ENCODE peak calls at places on chromosome 13, in ten cellular contexts. N, Q, L, Z, S, V, G, P, W and C are unnamed samples.

GRCh38 chr13:107650081-107650701 is 565.1 kb downstream of the LIG4 start:
- DNase-seq in V (peak; percentile 85), Q (no peak), S (peak; percentile 29), P (peak; percentile 68), N (peak; percentile 22), G (peak; percentile 8), L (peak; percentile 43), W (no peak), Z (peak; percentile 15), C (no peak)

GRCh38 chr13:46543307-46543706 is 9.7 kb upstream of the LRCH1 start:
- DNase-seq in W (no peak), N (no peak), S (no peak), L (no peak), Z (no peak), P (no peak), G (no peak), V (no peak), Q (no peak), C (no peak)

GRCh38 chr13:86684402-86684801 is 885.2 kb upstream of the SLITRK6 start:
- DNase-seq in L (no peak), N (no peak), S (no peak), Z (no peak), V (no peak), Q (no peak), G (no peak), P (no peak), W (no peak), C (no peak)

GRCh38 chr13:35712907-35713685 is 236.6 kb upstream of the MAB21L1 start:
- DNase-seq in S (no peak), Q (no peak), G (no peak), V (no peak), W (no peak), P (peak; percentile 16), Z (no peak), N (no peak), L (no peak), C (no peak)

GRCh38 chr13:46855166-46855565 is 41.7 kb downstream of the HTR2A start:
- DNase-seq in G (no peak), N (no peak), P (no peak), V (no peak), Z (no peak), L (no peak), W (no peak), S (no peak), Q (no peak), C (no peak)

GRCh38 chr13:72953391-72953960 is 105.3 kb upstream of the KLF5 start:
- DNase-seq in L (no peak), S (no peak), Z (no peak), V (no peak), P (no peak), N (no peak), W (no peak), Q (no peak), G (peak; percentile 67), C (no peak)

GRCh38 chr13:104773775-104774174 is 1707.6 kb upstream of the SLC10A2 start:
- DNase-seq in G (no peak), Z (no peak), Q (no peak), V (peak; percentile 81), L (no peak), N (no peak), W (no peak), S (no peak), P (peak; percentile 70), C (no peak)

GRCh38 chr13:33931397-33931987 is 113.5 kb downstream of the RFC3 start:
- DNase-seq in L (no peak), W (no peak), Q (no peak), G (no peak), N (no peak), V (peak; percentile 73), P (peak; percentile 76), S (no peak), Z (no peak), C (no peak)

GRCh38 chr13:21849323-21849722 is 178.4 kb downstream of the FGF9 start:
- DNase-seq in N (peak; percentile 19), Z (no peak), G (no peak), W (no peak), P (peak; percentile 6), V (peak; percentile 45), S (no peak), Q (no peak), L (no peak), C (no peak)

GRCh38 chr13:26300140-26300539 is 46.2 kb downstream of the CDK8 start:
- DNase-seq in N (peak; percentile 25), G (no peak), Q (no peak), W (no peak), S (no peak), P (peak; percentile 64), L (no peak), Z (no peak), V (no peak), C (no peak)

GRCh38 chr13:39776439-39776838 is 121.0 kb downstream of the COG6 start:
- DNase-seq in L (no peak), G (no peak), N (no peak), Q (no peak), Z (no peak), S (no peak), W (no peak), P (peak; percentile 69), V (no peak), C (no peak)

GRCh38 chr13:39599842-39600241 is 3.2 kb downstream of the LHFPL6 start:
- DNase-seq in N (no peak), S (no peak), V (no peak), Q (no peak), P (peak; percentile 54), G (no peak), L (no peak), W (no peak), Z (no peak), C (no peak)

GRCh38 chr13:46721054-46721453 is 75.9 kb downstream of the ESD start:
- DNase-seq in N (no peak), Z (peak; percentile 64), V (peak; percentile 62), S (peak; percentile 37), G (peak; percentile 9), Q (no peak), W (peak; percentile 68), L (no peak), P (peak; percentile 68), C (peak; percentile 28)

GRCh38 chr13:83162493-83162892 is 719.8 kb downstream of the SLITRK1 start:
- DNase-seq in N (no peak), G (no peak), Q (no peak), W (no peak), V (peak; percentile 24), L (no peak), Z (no peak), S (no peak), P (peak; percentile 32), C (no peak)

GRCh38 chr13:77751513-77752456 is 54.3 kb downstream of the SLAIN1 start:
- DNase-seq in W (no peak), S (no peak), Q (no peak), Z (peak; percentile 17), P (peak; percentile 62), G (peak; percentile 12), N (peak; percentile 45), V (peak; percentile 62), L (no peak), C (no peak)

GRCh38 chr13:19860884-19861655 is 2.4 kb downstream of the ZMYM5 start:
- DNase-seq in Q (no peak), L (no peak), P (peak; percentile 65), Z (no peak), V (peak; percentile 41), S (no peak), G (no peak), N (peak; percentile 55), W (peak; percentile 67), C (no peak)

GRCh38 chr13:31172001-31172400 is 10.3 kb upstream of the HSPH1 start:
- DNase-seq in Z (no peak), W (no peak), S (no peak), L (no peak), G (no peak), V (no peak), Q (no peak), P (peak; percentile 84), N (no peak), C (no peak)

GRCh38 chr13:34513526-34513925 is 428.5 kb upstream of the NBEA start:
- DNase-seq in L (no peak), P (no peak), N (no peak), W (no peak), V (no peak), S (no peak), G (no peak), Z (no peak), Q (no peak), C (no peak)

GRCh38 chr13:112897603-112897955 is 71.4 kb upstream of the MCF2L start:
- DNase-seq in V (no peak), Z (no peak), G (no peak), Q (no peak), L (no peak), P (no peak), W (no peak), S (peak; percentile 13), N (no peak), C (no peak)
- H3K27me3 ChIP-seq in V (no peaks in the 10 kb centered on the region), Z (peaks cover 10% of the 10 kb centered on the region), G (no peaks in the 10 kb centered on the region), Q (no peaks in the 10 kb centered on the region), L (peaks cover 16% of the 10 kb centered on the region), P (no peaks in the 10 kb centered on the region), W (peaks cover 11% of the 10 kb centered on the region), S (peaks cover 11% of the 10 kb centered on the region), N (peaks cover 16% of the 10 kb centered on the region), C (no peaks in the 10 kb centered on the region)

GRCh38 chr13:95882121-95882520 is 171.1 kb downstream of the UGGT2 start:
- DNase-seq in S (no peak), N (no peak), G (peak; percentile 4), L (no peak), P (no peak), Z (no peak), W (no peak), Q (no peak), V (no peak), C (no peak)

GRCh38 chr13:95880346-95880745 is 172.9 kb downstream of the UGGT2 start:
- DNase-seq in S (no peak), V (no peak), Q (no peak), L (no peak), G (no peak), Z (no peak), P (peak; percentile 50), W (no peak), N (no peak), C (no peak)
- TF ChIP-seq CTCF in S (no peak), V (no peak), Q (no peak), L (no peak), G (no peak), Z (no peak), P (no peak), W (no peak), N (no peak), C (no peak)

DNA sequence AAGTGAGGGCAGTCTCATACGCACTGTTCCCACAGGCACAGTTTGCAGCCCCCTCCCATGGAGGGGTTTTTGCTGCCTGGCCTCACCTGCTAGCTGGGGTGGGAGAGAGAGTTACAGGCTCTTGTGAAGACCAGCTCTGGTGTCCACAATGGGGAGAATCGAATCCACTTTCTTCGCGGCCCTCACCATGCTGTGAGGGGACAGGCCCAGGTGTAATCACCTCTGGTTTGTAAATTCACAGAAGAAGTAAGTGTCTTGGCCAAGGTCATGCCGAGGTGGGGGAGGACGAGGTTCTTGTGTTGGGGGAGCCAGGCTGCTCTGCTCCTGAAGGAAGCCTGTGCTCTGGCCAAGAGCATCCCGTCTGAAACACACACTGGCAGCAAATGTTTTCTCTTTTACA is 39.5 kb downstream of the TEX29 start:
- DNase-seq in Z (no peak), P (no peak), N (no peak), G (no peak), W (no peak), Q (no peak), L (no peak), S (no peak), V (no peak), C (no peak)
- H3K27me3 ChIP-seq in Z (no peaks in the 10 kb centered on the region), P (no peaks in the 10 kb centered on the region), N (peaks cover 7% of the 10 kb centered on the region), G (no peaks in the 10 kb centered on the region), W (no peaks in the 10 kb centered on the region), Q (no peaks in the 10 kb centered on the region), L (peaks cover 4% of the 10 kb centered on the region), S (peaks cover 10% of the 10 kb centered on the region), V (no peaks in the 10 kb centered on the region), C (no peaks in the 10 kb centered on the region)

GRCh38 chr13:32911506-32911905 is 104.7 kb upstream of the KL start:
- DNase-seq in V (peak; percentile 54), N (no peak), W (no peak), P (peak; percentile 57), L (no peak), S (no peak), Z (no peak), G (no peak), Q (no peak), C (no peak)
- TF ChIP-seq CTCF in V (peak; percentile 60), N (no peak), W (no peak), P (peak; percentile 52), L (peak; percentile 32), S (peak; percentile 24), Z (no peak), G (no peak), Q (no peak), C (no peak)